ENCODE peak calls at places on chromosomes 16 and 17, in seven cellular contexts. One of them, this sample, is unnamed.

GRCh38 chr16:71526111-71526998 is at the start of gene CHST4:
- DNase-seq in GM13977: no peak
- DNase-seq in T follicular helper cell: no peak
- DNase-seq in NCI-H774: no peak
- DNase-seq in activated CD4-positive, CD25-positive, alpha-beta regulatory T cell treated with anti-CD3 and anti-CD28 coated beads, Interleukin-2, amount 50 U/mL, for 16 hours: no peak
- DNase-seq in stimulated activated CD8-positive, alpha-beta memory T cell treated with anti-CD3 and anti-CD28 coated beads, Interleukin-4, amount 100 ng/mL, for 24 hours: no peak
- DNase-seq in C1 segment of cervical spinal cord: no peak
- DNase-seq in this sample: no peak

GRCh38 chr17:6496116-6496481 is 51.8 kb downstream of the PIMREG start:
- DNase-seq in GM13977: peak; percentile 46
- DNase-seq in T follicular helper cell: no peak
- DNase-seq in NCI-H774: no peak
- DNase-seq in activated CD4-positive, CD25-positive, alpha-beta regulatory T cell treated with anti-CD3 and anti-CD28 coated beads, Interleukin-2, amount 50 U/mL, for 16 hours: no peak
- DNase-seq in stimulated activated CD8-positive, alpha-beta memory T cell treated with anti-CD3 and anti-CD28 coated beads, Interleukin-4, amount 100 ng/mL, for 24 hours: no peak
- DNase-seq in C1 segment of cervical spinal cord: no peak
- DNase-seq in this sample: peak; percentile 24

GRCh38 chr16:67169642-67170167 is 633 bp upstream of the NOL3 start:
- DNase-seq in GM13977: no peak
- DNase-seq in T follicular helper cell: no peak
- DNase-seq in NCI-H774: no peak
- DNase-seq in activated CD4-positive, CD25-positive, alpha-beta regulatory T cell treated with anti-CD3 and anti-CD28 coated beads, Interleukin-2, amount 50 U/mL, for 16 hours: no peak
- DNase-seq in stimulated activated CD8-positive, alpha-beta memory T cell treated with anti-CD3 and anti-CD28 coated beads, Interleukin-4, amount 100 ng/mL, for 24 hours: no peak
- DNase-seq in C1 segment of cervical spinal cord: no peak
- DNase-seq in this sample: peak; percentile 20

GRCh38 chr17:1873418-1873817 is 43.6 kb downstream of the RPA1 start:
- DNase-seq in GM13977: peak; percentile 73
- DNase-seq in T follicular helper cell: no peak
- DNase-seq in NCI-H774: no peak
- DNase-seq in activated CD4-positive, CD25-positive, alpha-beta regulatory T cell treated with anti-CD3 and anti-CD28 coated beads, Interleukin-2, amount 50 U/mL, for 16 hours: no peak
- DNase-seq in stimulated activated CD8-positive, alpha-beta memory T cell treated with anti-CD3 and anti-CD28 coated beads, Interleukin-4, amount 100 ng/mL, for 24 hours: no peak
- DNase-seq in C1 segment of cervical spinal cord: no peak
- DNase-seq in this sample: no peak

GRCh38 chr16:2738615-2739014 is 13.8 kb upstream of the SRRM2 start:
- DNase-seq in GM13977: no peak
- DNase-seq in T follicular helper cell: no peak
- DNase-seq in NCI-H774: no peak
- DNase-seq in activated CD4-positive, CD25-positive, alpha-beta regulatory T cell treated with anti-CD3 and anti-CD28 coated beads, Interleukin-2, amount 50 U/mL, for 16 hours: no peak
- DNase-seq in stimulated activated CD8-positive, alpha-beta memory T cell treated with anti-CD3 and anti-CD28 coated beads, Interleukin-4, amount 100 ng/mL, for 24 hours: no peak
- DNase-seq in C1 segment of cervical spinal cord: no peak
- DNase-seq in this sample: no peak

GRCh38 chr17:5226940-5227878 is 7.5 kb downstream of the SCIMP start:
- DNase-seq in GM13977: no peak
- DNase-seq in T follicular helper cell: no peak
- DNase-seq in NCI-H774: no peak
- DNase-seq in activated CD4-positive, CD25-positive, alpha-beta regulatory T cell treated with anti-CD3 and anti-CD28 coated beads, Interleukin-2, amount 50 U/mL, for 16 hours: no peak
- DNase-seq in stimulated activated CD8-positive, alpha-beta memory T cell treated with anti-CD3 and anti-CD28 coated beads, Interleukin-4, amount 100 ng/mL, for 24 hours: no peak
- DNase-seq in C1 segment of cervical spinal cord: no peak
- DNase-seq in this sample: no peak

GRCh38 chr16:75188832-75189477 is 18.0 kb downstream of the CTRB2 start:
- DNase-seq in GM13977: no peak
- DNase-seq in T follicular helper cell: no peak
- DNase-seq in NCI-H774: no peak
- DNase-seq in activated CD4-positive, CD25-positive, alpha-beta regulatory T cell treated with anti-CD3 and anti-CD28 coated beads, Interleukin-2, amount 50 U/mL, for 16 hours: no peak
- DNase-seq in stimulated activated CD8-positive, alpha-beta memory T cell treated with anti-CD3 and anti-CD28 coated beads, Interleukin-4, amount 100 ng/mL, for 24 hours: no peak
- DNase-seq in C1 segment of cervical spinal cord: no peak
- DNase-seq in this sample: no peak

GRCh38 chr17:876272-876671 is 94.1 kb downstream of the MRM3 start:
- DNase-seq in GM13977: peak; percentile 44
- DNase-seq in T follicular helper cell: no peak
- DNase-seq in NCI-H774: no peak
- DNase-seq in activated CD4-positive, CD25-positive, alpha-beta regulatory T cell treated with anti-CD3 and anti-CD28 coated beads, Interleukin-2, amount 50 U/mL, for 16 hours: no peak
- DNase-seq in stimulated activated CD8-positive, alpha-beta memory T cell treated with anti-CD3 and anti-CD28 coated beads, Interleukin-4, amount 100 ng/mL, for 24 hours: no peak
- DNase-seq in C1 segment of cervical spinal cord: no peak
- DNase-seq in this sample: no peak

GRCh38 chr17:55487727-55488436 is 23.4 kb downstream of the SMIM36 start:
- DNase-seq in GM13977: no peak
- DNase-seq in T follicular helper cell: no peak
- DNase-seq in NCI-H774: no peak
- DNase-seq in activated CD4-positive, CD25-positive, alpha-beta regulatory T cell treated with anti-CD3 and anti-CD28 coated beads, Interleukin-2, amount 50 U/mL, for 16 hours: no peak
- DNase-seq in stimulated activated CD8-positive, alpha-beta memory T cell treated with anti-CD3 and anti-CD28 coated beads, Interleukin-4, amount 100 ng/mL, for 24 hours: no peak
- DNase-seq in C1 segment of cervical spinal cord: no peak
- DNase-seq in this sample: no peak

GRCh38 chr17:39678340-39679116 is 9.3 kb downstream of the PGAP3 start:
- DNase-seq in GM13977: no peak
- DNase-seq in T follicular helper cell: no peak
- DNase-seq in NCI-H774: no peak
- DNase-seq in activated CD4-positive, CD25-positive, alpha-beta regulatory T cell treated with anti-CD3 and anti-CD28 coated beads, Interleukin-2, amount 50 U/mL, for 16 hours: no peak
- DNase-seq in stimulated activated CD8-positive, alpha-beta memory T cell treated with anti-CD3 and anti-CD28 coated beads, Interleukin-4, amount 100 ng/mL, for 24 hours: no peak
- DNase-seq in C1 segment of cervical spinal cord: no peak
- DNase-seq in this sample: no peak

GRCh38 chr17:41962768-41963434 is 3.7 kb upstream of the CNP start:
- DNase-seq in GM13977: peak; percentile 85
- DNase-seq in T follicular helper cell: peak; percentile 58
- DNase-seq in NCI-H774: peak; percentile 49
- DNase-seq in activated CD4-positive, CD25-positive, alpha-beta regulatory T cell treated with anti-CD3 and anti-CD28 coated beads, Interleukin-2, amount 50 U/mL, for 16 hours: peak; percentile 53
- DNase-seq in stimulated activated CD8-positive, alpha-beta memory T cell treated with anti-CD3 and anti-CD28 coated beads, Interleukin-4, amount 100 ng/mL, for 24 hours: peak; percentile 44
- DNase-seq in C1 segment of cervical spinal cord: peak; percentile 66
- DNase-seq in this sample: no peak

GRCh38 chr16:70251651-70252354 is at the start of gene EXOSC6:
- DNase-seq in GM13977: peak; percentile 96
- DNase-seq in T follicular helper cell: peak; percentile 88
- DNase-seq in NCI-H774: peak; percentile 74
- DNase-seq in activated CD4-positive, CD25-positive, alpha-beta regulatory T cell treated with anti-CD3 and anti-CD28 coated beads, Interleukin-2, amount 50 U/mL, for 16 hours: peak; percentile 81
- DNase-seq in stimulated activated CD8-positive, alpha-beta memory T cell treated with anti-CD3 and anti-CD28 coated beads, Interleukin-4, amount 100 ng/mL, for 24 hours: peak; percentile 85
- DNase-seq in C1 segment of cervical spinal cord: peak; percentile 91
- DNase-seq in this sample: peak; percentile 83

GRCh38 chr16:50603206-50604064 is 55.2 kb downstream of the NKD1 start:
- DNase-seq in GM13977: no peak
- DNase-seq in T follicular helper cell: no peak
- DNase-seq in NCI-H774: no peak
- DNase-seq in activated CD4-positive, CD25-positive, alpha-beta regulatory T cell treated with anti-CD3 and anti-CD28 coated beads, Interleukin-2, amount 50 U/mL, for 16 hours: no peak
- DNase-seq in stimulated activated CD8-positive, alpha-beta memory T cell treated with anti-CD3 and anti-CD28 coated beads, Interleukin-4, amount 100 ng/mL, for 24 hours: no peak
- DNase-seq in C1 segment of cervical spinal cord: no peak
- DNase-seq in this sample: no peak

GRCh38 chr16:86566601-86566965 is at the start of gene FOXC2:
- DNase-seq in GM13977: peak; percentile 78
- DNase-seq in T follicular helper cell: peak; percentile 26
- DNase-seq in NCI-H774: no peak
- DNase-seq in activated CD4-positive, CD25-positive, alpha-beta regulatory T cell treated with anti-CD3 and anti-CD28 coated beads, Interleukin-2, amount 50 U/mL, for 16 hours: no peak
- DNase-seq in stimulated activated CD8-positive, alpha-beta memory T cell treated with anti-CD3 and anti-CD28 coated beads, Interleukin-4, amount 100 ng/mL, for 24 hours: peak; percentile 40
- DNase-seq in C1 segment of cervical spinal cord: no peak
- DNase-seq in this sample: no peak

GRCh38 chr16:89003831-89004208 is 26.8 kb upstream of the CBFA2T3 start:
- DNase-seq in GM13977: no peak
- DNase-seq in T follicular helper cell: no peak
- DNase-seq in NCI-H774: no peak
- DNase-seq in activated CD4-positive, CD25-positive, alpha-beta regulatory T cell treated with anti-CD3 and anti-CD28 coated beads, Interleukin-2, amount 50 U/mL, for 16 hours: no peak
- DNase-seq in stimulated activated CD8-positive, alpha-beta memory T cell treated with anti-CD3 and anti-CD28 coated beads, Interleukin-4, amount 100 ng/mL, for 24 hours: no peak
- DNase-seq in C1 segment of cervical spinal cord: no peak
- DNase-seq in this sample: no peak

GRCh38 chr16:65394306-65394705 is 272.4 kb upstream of the CDH11 start:
- DNase-seq in GM13977: no peak
- DNase-seq in T follicular helper cell: no peak
- DNase-seq in NCI-H774: no peak
- DNase-seq in activated CD4-positive, CD25-positive, alpha-beta regulatory T cell treated with anti-CD3 and anti-CD28 coated beads, Interleukin-2, amount 50 U/mL, for 16 hours: no peak
- DNase-seq in stimulated activated CD8-positive, alpha-beta memory T cell treated with anti-CD3 and anti-CD28 coated beads, Interleukin-4, amount 100 ng/mL, for 24 hours: no peak
- DNase-seq in C1 segment of cervical spinal cord: no peak
- DNase-seq in this sample: no peak

GRCh38 chr17:75364078-75364477 is 41.4 kb downstream of the GRB2 start:
- DNase-seq in GM13977: no peak
- DNase-seq in T follicular helper cell: no peak
- DNase-seq in NCI-H774: no peak
- DNase-seq in activated CD4-positive, CD25-positive, alpha-beta regulatory T cell treated with anti-CD3 and anti-CD28 coated beads, Interleukin-2, amount 50 U/mL, for 16 hours: no peak
- DNase-seq in stimulated activated CD8-positive, alpha-beta memory T cell treated with anti-CD3 and anti-CD28 coated beads, Interleukin-4, amount 100 ng/mL, for 24 hours: no peak
- DNase-seq in C1 segment of cervical spinal cord: no peak
- DNase-seq in this sample: no peak

GRCh38 chr16:88632587-88632930 is 5.8 kb upstream of the IL17C start:
- DNase-seq in GM13977: no peak
- DNase-seq in T follicular helper cell: no peak
- DNase-seq in NCI-H774: no peak
- DNase-seq in activated CD4-positive, CD25-positive, alpha-beta regulatory T cell treated with anti-CD3 and anti-CD28 coated beads, Interleukin-2, amount 50 U/mL, for 16 hours: no peak
- DNase-seq in stimulated activated CD8-positive, alpha-beta memory T cell treated with anti-CD3 and anti-CD28 coated beads, Interleukin-4, amount 100 ng/mL, for 24 hours: no peak
- DNase-seq in C1 segment of cervical spinal cord: no peak
- DNase-seq in this sample: no peak

GRCh38 chr17:61574542-61575351 is 16.3 kb downstream of the NACA2 start:
- DNase-seq in GM13977: no peak
- DNase-seq in T follicular helper cell: no peak
- DNase-seq in NCI-H774: peak; percentile 35
- DNase-seq in activated CD4-positive, CD25-positive, alpha-beta regulatory T cell treated with anti-CD3 and anti-CD28 coated beads, Interleukin-2, amount 50 U/mL, for 16 hours: no peak
- DNase-seq in stimulated activated CD8-positive, alpha-beta memory T cell treated with anti-CD3 and anti-CD28 coated beads, Interleukin-4, amount 100 ng/mL, for 24 hours: no peak
- DNase-seq in C1 segment of cervical spinal cord: no peak
- DNase-seq in this sample: peak; percentile 39

GRCh38 chr16:69532761-69533459 is 32.9 kb upstream of the NFAT5 start:
- DNase-seq in GM13977: no peak
- DNase-seq in T follicular helper cell: no peak
- DNase-seq in NCI-H774: no peak
- DNase-seq in activated CD4-positive, CD25-positive, alpha-beta regulatory T cell treated with anti-CD3 and anti-CD28 coated beads, Interleukin-2, amount 50 U/mL, for 16 hours: no peak
- DNase-seq in stimulated activated CD8-positive, alpha-beta memory T cell treated with anti-CD3 and anti-CD28 coated beads, Interleukin-4, amount 100 ng/mL, for 24 hours: no peak
- DNase-seq in C1 segment of cervical spinal cord: no peak
- DNase-seq in this sample: no peak

GRCh38 chr17:27226611-27227234 is 67.2 kb upstream of the WSB1 start:
- DNase-seq in GM13977: no peak
- DNase-seq in T follicular helper cell: no peak
- DNase-seq in NCI-H774: no peak
- DNase-seq in activated CD4-positive, CD25-positive, alpha-beta regulatory T cell treated with anti-CD3 and anti-CD28 coated beads, Interleukin-2, amount 50 U/mL, for 16 hours: no peak
- DNase-seq in stimulated activated CD8-positive, alpha-beta memory T cell treated with anti-CD3 and anti-CD28 coated beads, Interleukin-4, amount 100 ng/mL, for 24 hours: no peak
- DNase-seq in C1 segment of cervical spinal cord: no peak
- DNase-seq in this sample: no peak

GRCh38 chr17:21098934-21099687 is 27.7 kb upstream of the DHRS7B start:
- DNase-seq in GM13977: peak; percentile 93
- DNase-seq in T follicular helper cell: peak; percentile 37
- DNase-seq in NCI-H774: no peak
- DNase-seq in activated CD4-positive, CD25-positive, alpha-beta regulatory T cell treated with anti-CD3 and anti-CD28 coated beads, Interleukin-2, amount 50 U/mL, for 16 hours: peak; percentile 42
- DNase-seq in stimulated activated CD8-positive, alpha-beta memory T cell treated with anti-CD3 and anti-CD28 coated beads, Interleukin-4, amount 100 ng/mL, for 24 hours: peak; percentile 51
- DNase-seq in C1 segment of cervical spinal cord: peak; percentile 27
- DNase-seq in this sample: peak; percentile 43

GRCh38 chr16:49531425-49531824 is 157.8 kb downstream of the C16orf78 start:
- DNase-seq in GM13977: no peak
- DNase-seq in T follicular helper cell: no peak
- DNase-seq in NCI-H774: no peak
- DNase-seq in activated CD4-positive, CD25-positive, alpha-beta regulatory T cell treated with anti-CD3 and anti-CD28 coated beads, Interleukin-2, amount 50 U/mL, for 16 hours: no peak
- DNase-seq in stimulated activated CD8-positive, alpha-beta memory T cell treated with anti-CD3 and anti-CD28 coated beads, Interleukin-4, amount 100 ng/mL, for 24 hours: no peak
- DNase-seq in C1 segment of cervical spinal cord: no peak
- DNase-seq in this sample: no peak

GRCh38 chr17:21688293-21688949 is 3.9 kb upstream of the KCNJ18 start:
- DNase-seq in GM13977: no peak
- DNase-seq in T follicular helper cell: no peak
- DNase-seq in NCI-H774: no peak
- DNase-seq in activated CD4-positive, CD25-positive, alpha-beta regulatory T cell treated with anti-CD3 and anti-CD28 coated beads, Interleukin-2, amount 50 U/mL, for 16 hours: no peak
- DNase-seq in stimulated activated CD8-positive, alpha-beta memory T cell treated with anti-CD3 and anti-CD28 coated beads, Interleukin-4, amount 100 ng/mL, for 24 hours: no peak
- DNase-seq in C1 segment of cervical spinal cord: no peak
- DNase-seq in this sample: no peak

GRCh38 chr17:31269597-31269996 is 27.4 kb downstream of the OMG start:
- DNase-seq in GM13977: no peak
- DNase-seq in T follicular helper cell: no peak
- DNase-seq in NCI-H774: no peak
- DNase-seq in activated CD4-positive, CD25-positive, alpha-beta regulatory T cell treated with anti-CD3 and anti-CD28 coated beads, Interleukin-2, amount 50 U/mL, for 16 hours: no peak
- DNase-seq in stimulated activated CD8-positive, alpha-beta memory T cell treated with anti-CD3 and anti-CD28 coated beads, Interleukin-4, amount 100 ng/mL, for 24 hours: no peak
- DNase-seq in C1 segment of cervical spinal cord: no peak
- DNase-seq in this sample: no peak